ENCODE peak calls at places on chromosomes 7 and 10, in eight cellular contexts. J is IMR-90; E is HEK293T; P is activated CD4-positive, alpha-beta T cell treated with anti-CD3 and anti-CD28 coated beads, Interleukin-2, amount 50 U/mL, for 48 hours; B is NCI-H1105 treated with DMSO at 0.1 percent for 48 hours; Q is GF-D8; Z is AG09319; U is T-helper 1 cell. V is an unnamed sample.

GRCh38 chr7:92797693-92798092 is 38.7 kb downstream of the CDK6 start:
- DNase-seq in J (peak; percentile 64), Q (no peak), P (peak; percentile 45), U (no peak), B (no peak), E (no peak), Z (no peak), V (no peak)

GRCh38 chr7:94928168-94928707 is 20.8 kb downstream of the PPP1R9A start:
- DNase-seq in U (no peak), Z (no peak), Q (no peak), J (no peak), E (no peak), P (no peak), B (no peak), V (no peak)

GRCh38 chr7:36668080-36668479 is 56.2 kb downstream of the AOAH start:
- DNase-seq in Q (no peak), Z (no peak), J (peak; percentile 56), B (no peak), P (no peak), E (no peak), U (no peak), V (no peak)

GRCh38 chr10:116329153-116329552 is 4.9 kb downstream of the CCDC172 start:
- DNase-seq in E (no peak), P (no peak), B (no peak), J (no peak), Z (no peak), U (no peak), Q (no peak), V (no peak)

GRCh38 chr7:151888079-151888673 is 11.3 kb upstream of the PRKAG2 start:
- DNase-seq in B (no peak), Q (no peak), Z (no peak), E (peak; percentile 50), U (no peak), P (no peak), J (no peak), V (no peak)

GRCh38 chr7:27375958-27376357 is 133.4 kb downstream of the EVX1 start:
- DNase-seq in J (no peak), E (no peak), Q (no peak), U (no peak), Z (no peak), B (no peak), P (no peak), V (no peak)

GRCh38 chr7:6153646-6154541 is 118.5 kb downstream of the CYTH3 start:
- DNase-seq in P (no peak), E (no peak), Q (no peak), U (no peak), Z (no peak), B (no peak), J (no peak), V (no peak)

GRCh38 chr7:20793686-20794394 is 7.2 kb upstream of the SP8 start:
- DNase-seq in Q (no peak), U (no peak), E (no peak), J (no peak), P (no peak), B (peak; percentile 10), Z (no peak), V (no peak)

GRCh38 chr7:46654546-46655443 is 733.7 kb upstream of the IGFBP3 start:
- DNase-seq in B (no peak), J (peak; percentile 25), E (no peak), Z (no peak), P (no peak), U (no peak), Q (no peak), V (no peak)

GRCh38 chr7:128037081-128037480 is 5.8 kb upstream of the LRRC4 start:
- DNase-seq in B (no peak), P (no peak), J (no peak), Q (no peak), Z (no peak), E (no peak), U (no peak), V (no peak)

GRCh38 chr10:86234553-86235270 is 131.9 kb downstream of the GRID1 start:
- DNase-seq in Q (no peak), J (no peak), B (no peak), P (no peak), U (no peak), E (no peak), Z (no peak), V (no peak)

GRCh38 chr10:42969909-42970308 is 107.0 kb upstream of the RET start:
- DNase-seq in Z (no peak), P (no peak), B (no peak), U (no peak), Q (no peak), J (no peak), E (no peak), V (no peak)

GRCh38 chr10:93413252-93413689 is 68.9 kb downstream of the MYOF start:
- DNase-seq in E (no peak), J (no peak), Z (no peak), Q (peak; percentile 89), P (no peak), B (no peak), U (no peak), V (no peak)

GRCh38 chr10:14466256-14466655 is 135.5 kb upstream of the FRMD4A start:
- DNase-seq in Q (no peak), E (no peak), B (no peak), Z (no peak), P (no peak), U (no peak), J (peak; percentile 49), V (no peak)

GRCh38 chr7:107792364-107792763 is 10.7 kb downstream of the SLC26A3 start:
- DNase-seq in J (no peak), B (no peak), E (no peak), U (no peak), P (no peak), Z (no peak), Q (no peak), V (no peak)

V was measured in anterior cingulate cortex.